ENCODE peak calls at places on chromosomes 13 and 19, in five cellular contexts. P is psoas muscle, U is IMR-90, B is heart left ventricle, Q is thoracic aorta. Y is an unnamed sample.
A peak's percentile ranks its signal among the peaks of the same experiment; 100 is the strongest.

GRCh38 chr13:65789815-65790214 is 1440.3 kb downstream of the PCDH9 start:
- DNase-seq in B (no peak), Q (no peak), P (no peak), U (peak; percentile 59), Y (no peak)

GRCh38 chr19:37082307-37082706 is 4.1 kb downstream of the ZNF420 start:
- DNase-seq in U (no peak), B (no peak), Q (no peak), P (no peak), Y (no peak)

GRCh38 chr13:76937416-76937815 is 10.9 kb upstream of the ACOD1 start:
- DNase-seq in P (no peak), U (peak; percentile 97), Q (no peak), B (no peak), Y (peak; percentile 28)

GRCh38 chr13:73732350-73732749 is 401.9 kb downstream of the KLF12 start:
- DNase-seq in B (no peak), U (no peak), P (no peak), Q (no peak), Y (no peak)

GRCh38 chr13:99911965-99912566 is 59.5 kb downstream of the ZIC5 start:
- DNase-seq in P (no peak), B (no peak), U (no peak), Q (no peak), Y (no peak)

GRCh38 chr19:45321848-45322247 is 827 bp downstream of the CKM start:
- DNase-seq in Q (no peak), B (peak; percentile 69), U (no peak), P (peak; percentile 69), Y (no peak)

GRCh38 chr19:16141043-16141442 is 2.4 kb upstream of the HSH2D start:
- DNase-seq in P (no peak), B (no peak), U (no peak), Q (no peak), Y (no peak)

GRCh38 chr13:40126301-40127085 is 471.0 kb downstream of the COG6 start:
- DNase-seq in B (no peak), U (no peak), P (no peak), Q (no peak), Y (no peak)

GRCh38 chr19:38452430-38453366 is 19.2 kb downstream of the RYR1 start:
- DNase-seq in Q (no peak), U (no peak), B (no peak), P (peak; percentile 53), Y (no peak)

GRCh38 chr13:76222511-76222910 is 586.4 kb downstream of the LMO7 start:
- DNase-seq in Q (no peak), P (no peak), B (no peak), U (peak; percentile 55), Y (no peak)

GRCh38 chr13:79782541-79783216 is 301.7 kb downstream of the NDFIP2 start:
- DNase-seq in U (peak; percentile 77), B (peak; percentile 70), P (peak; percentile 25), Q (no peak), Y (no peak)

GRCh38 chr19:33206261-33207039 is 12.3 kb downstream of the LRP3 start:
- DNase-seq in P (no peak), Q (no peak), U (no peak), B (no peak), Y (no peak)

GRCh38 chr19:56933014-56933705 is 92.6 kb upstream of the PEG3 start:
- DNase-seq in P (no peak), U (no peak), Q (no peak), B (no peak), Y (no peak)

GRCh38 chr19:8307965-8308866 is at the start of gene CD320:
- DNase-seq in B (peak; percentile 91), Q (peak; percentile 43), P (peak; percentile 93), U (peak; percentile 87), Y (peak; percentile 91)

GRCh38 chr19:31693870-31694269 is 344.6 kb upstream of the TSHZ3 start:
- DNase-seq in B (no peak), Q (no peak), P (no peak), U (no peak), Y (no peak)

GRCh38 chr13:114067381-114067885 is 65.0 kb downstream of the RASA3 start:
- DNase-seq in U (peak; percentile 68), P (no peak), Q (no peak), B (no peak), Y (no peak)

GRCh38 chr13:40662866-40663265 is 3.6 kb downstream of the FOXO1 start:
- DNase-seq in B (no peak), U (no peak), Q (no peak), P (no peak), Y (no peak)

GRCh38 chr13:22793598-22794134 is 387.1 kb upstream of the SGCG start:
- DNase-seq in Q (no peak), B (no peak), P (no peak), U (no peak), Y (no peak)

GRCh38 chr19:46704379-46705076 is 12.4 kb downstream of the PRKD2 start:
- DNase-seq in Q (peak; percentile 35), P (peak; percentile 76), B (peak; percentile 77), U (no peak), Y (peak; percentile 83)

GRCh38 chr13:48580185-48580803 is 47.4 kb upstream of the RCBTB2 start:
- DNase-seq in Q (peak; percentile 45), B (peak; percentile 77), P (peak; percentile 53), U (peak; percentile 56), Y (peak; percentile 79)

GRCh38 chr13:41159174-41159573 is 26.6 kb upstream of the KBTBD6 start:
- DNase-seq in U (no peak), B (no peak), Q (no peak), P (no peak), Y (no peak)

GRCh38 chr19:17797397-17798201 is 2.7 kb downstream of the B3GNT3 start:
- DNase-seq in U (no peak), Q (no peak), P (no peak), B (no peak), Y (no peak)

GRCh38 chr13:52809310-52809769 is 39.1 kb downstream of the PCDH8 start:
- DNase-seq in Q (no peak), B (peak; percentile 65), P (peak; percentile 24), U (peak; percentile 39), Y (no peak)

GRCh38 chr13:81988542-81988941 is 1647.6 kb upstream of the SPRY2 start:
- DNase-seq in Q (no peak), U (no peak), P (no peak), B (no peak), Y (no peak)

GRCh38 chr13:37647038-37647650 is 48.6 kb upstream of the POSTN start:
- DNase-seq in U (no peak), Q (no peak), P (no peak), B (no peak), Y (no peak)

GRCh38 chr13:76512676-76513277 is 373.4 kb downstream of the KCTD12 start:
- DNase-seq in U (peak; percentile 97), P (no peak), B (no peak), Q (no peak), Y (no peak)

GRCh38 chr19:48196321-48196761 is 25.9 kb downstream of the ZSWIM9 start:
- DNase-seq in P (no peak), B (no peak), U (no peak), Q (no peak), Y (no peak)

GRCh38 chr19:42255766-42256750 is 1.1 kb upstream of the ERF start:
- DNase-seq in Q (no peak), U (peak; percentile 46), B (peak; percentile 82), P (no peak), Y (peak; percentile 79)

GRCh38 chr19:10946964-10947657 is 13.7 kb upstream of the SMARCA4 start:
- DNase-seq in P (no peak), B (no peak), U (peak; percentile 60), Q (no peak), Y (no peak)
- TF ChIP-seq CTCF in P (no peak), B (no peak), U (no peak), Q (no peak), Y (no peak)

DNA sequence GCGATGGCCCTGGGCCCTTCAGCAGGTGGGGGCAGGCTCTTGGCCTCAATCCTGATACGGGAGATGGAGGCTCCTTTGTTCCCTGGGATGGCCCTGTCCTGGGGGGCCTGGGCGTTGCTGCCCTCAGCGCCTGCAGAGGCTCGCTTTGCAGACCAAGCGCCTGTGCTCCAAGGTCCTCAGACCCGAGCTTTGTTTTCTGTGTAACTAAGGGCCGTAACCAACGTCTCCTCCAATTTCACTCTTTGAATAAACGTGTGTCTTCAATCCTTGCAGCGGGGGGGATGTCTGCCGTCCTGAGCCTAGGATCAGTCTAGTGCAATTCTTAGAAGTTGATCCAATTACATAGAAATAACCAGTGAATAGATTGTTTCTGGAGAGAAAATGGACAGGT is 5.2 kb downstream of the PTBP1 start:
- DNase-seq in P (no peak), B (no peak), Q (no peak), U (no peak), Y (no peak)
- H3K27ac ChIP-seq in P (peak overlapping the region; percentile 60), B (peak overlapping the region; percentile 39), Q (no peak overlapping the region), U (no peak overlapping the region), Y (peak overlapping the region; percentile 91)

DNA sequence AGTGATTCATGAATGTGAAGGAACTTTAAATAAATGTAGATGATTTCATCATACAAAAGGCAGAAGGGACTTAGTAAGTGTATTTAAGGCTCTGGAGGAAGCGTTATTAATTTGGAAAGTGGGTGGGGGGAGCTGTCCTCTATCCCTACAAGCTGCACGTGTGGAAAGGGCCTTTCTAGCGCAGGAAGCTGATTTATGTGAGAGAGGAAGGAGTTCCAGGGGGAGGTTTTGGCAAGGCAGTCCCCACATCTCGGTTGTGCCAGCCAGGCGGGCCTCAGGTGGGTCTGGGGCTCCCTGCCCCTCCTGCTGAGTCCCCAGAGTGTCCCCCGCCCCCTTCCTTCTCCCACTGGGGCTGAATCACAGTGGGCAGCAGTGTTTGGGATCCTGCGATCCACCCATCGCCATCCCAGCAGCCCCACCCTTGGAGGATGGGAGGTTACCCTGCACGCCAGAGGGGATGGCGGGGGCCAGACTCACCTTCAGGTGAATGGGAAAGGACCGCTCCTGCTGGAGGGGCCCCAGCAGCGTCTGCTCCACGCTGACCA is 709 bp downstream of the DLEU7 start:
- DNase-seq in B (no peak), P (no peak), Q (no peak), U (no peak), Y (no peak)
- H3K4me3 ChIP-seq in B (peak overlapping the region; percentile 38), P (peak overlapping the region; percentile 55), Q (peak overlapping the region; percentile 59), U (no peak overlapping the region), Y (no peak overlapping the region)

GRCh38 chr13:95564091-95564490 is 11.6 kb downstream of the CLDN10 start:
- DNase-seq in P (no peak), U (no peak), Q (no peak), B (no peak), Y (no peak)
- TF ChIP-seq CTCF in P (peak; percentile 20), U (peak; percentile 21), Q (no peak), B (no peak), Y (no peak)

GRCh38 chr19:3969435-3970312 is 1.2 kb downstream of the DAPK3 start:
- DNase-seq in Q (no peak), U (peak; percentile 82), P (peak; percentile 40), B (no peak), Y (peak; percentile 82)
- H3K27ac ChIP-seq in Q (peak overlapping the region; percentile 96), U (peak overlapping the region; percentile 99), P (peak overlapping the region; percentile 99), B (peak overlapping the region; percentile 94), Y (peak overlapping the region; percentile 99)

DNA sequence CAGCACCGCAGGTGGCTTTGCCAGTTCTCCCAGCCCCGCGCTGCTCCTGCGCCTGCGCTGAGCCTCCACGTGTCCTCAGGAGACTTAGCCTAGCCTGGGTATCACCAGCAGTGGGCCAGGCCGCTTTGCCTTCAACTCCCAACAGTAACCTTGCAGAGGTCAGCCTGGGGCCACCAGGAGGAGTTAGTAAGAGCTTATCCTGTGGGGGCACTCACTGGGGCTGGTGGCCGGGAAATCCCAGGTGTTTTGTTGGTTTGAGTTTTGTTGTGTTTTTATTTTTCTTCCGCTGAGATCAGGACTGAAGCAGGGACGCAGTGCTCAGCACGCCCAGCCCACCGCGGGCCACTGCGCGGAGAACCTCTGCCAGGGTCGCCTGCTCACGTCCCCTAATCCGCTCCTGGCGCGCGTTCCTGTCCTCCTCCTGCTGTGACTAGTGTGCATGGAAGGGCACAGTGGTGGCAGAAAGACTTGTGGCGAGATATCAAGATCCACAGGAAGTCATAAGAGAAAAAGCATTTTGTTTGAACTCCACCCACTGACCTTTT is 207.4 kb upstream of the RFC3 start:
- DNase-seq in P (peak; percentile 73), U (no peak), B (peak; percentile 64), Q (no peak), Y (peak; percentile 75)
- H3K4me3 ChIP-seq in P (peak overlapping the region; percentile 71), U (no peak overlapping the region), B (peak overlapping the region; percentile 54), Q (peak overlapping the region; percentile 70), Y (peak overlapping the region; percentile 38)